ENCODE peak calls at places on chromosome 12, in five cellular contexts. Z is thyroid gland, U is stomach, D is tibial artery, B is sigmoid colon. O is an unnamed sample.

GRCh38 chr12:78674311-78675085 is 190.1 kb upstream of the SYT1 start:
- DNase-seq in Z (no peak), U (no peak), D (no peak), B (no peak), O (no peak)

GRCh38 chr12:122994140-122994675 is 13.7 kb downstream of the ARL6IP4 start:
- DNase-seq in U (no peak), Z (no peak), B (no peak), D (no peak), O (no peak)

GRCh38 chr12:121214855-121215745 is 5.2 kb downstream of the P2RX4 start:
- DNase-seq in U (peak), Z (no peak), D (peak), B (no peak), O (peak)

GRCh38 chr12:92743026-92743425 is 40.2 kb downstream of the PLEKHG7 start:
- DNase-seq in U (no peak), Z (no peak), D (no peak), B (no peak), O (no peak)

GRCh38 chr12:103423061-103423473 is 72.7 kb downstream of the C12orf42 start:
- DNase-seq in B (no peak), Z (no peak), U (no peak), D (no peak), O (no peak)

GRCh38 chr12:130873825-130874224 is 2.0 kb downstream of the RAN start:
- DNase-seq in Z (no peak), D (no peak), U (no peak), B (no peak), O (no peak)

GRCh38 chr12:96886998-96887677 is 19.9 kb upstream of the NEDD1 start:
- DNase-seq in Z (peak), B (no peak), D (no peak), U (peak), O (no peak)

GRCh38 chr12:92757599-92758121 is 54.9 kb downstream of the PLEKHG7 start:
- DNase-seq in U (no peak), Z (no peak), B (no peak), D (no peak), O (no peak)

GRCh38 chr12:32702470-32702869 is 23.4 kb downstream of the DNM1L start:
- DNase-seq in B (no peak), U (no peak), D (no peak), Z (no peak), O (no peak)

GRCh38 chr12:130031571-130032189 is 127.9 kb upstream of the TMEM132D start:
- DNase-seq in D (peak), B (no peak), Z (peak), U (peak), O (peak)

GRCh38 chr12:66963901-66964300 is 285.0 kb upstream of the GRIP1 start:
- DNase-seq in B (no peak), Z (no peak), U (no peak), D (no peak), O (no peak)

GRCh38 chr12:123488539-123489230 is 30.7 kb downstream of the SNRNP35 start:
- DNase-seq in D (no peak), U (no peak), Z (no peak), B (no peak), O (no peak)

GRCh38 chr12:114790276-114790675 is 106.3 kb upstream of the TBX3 start:
- DNase-seq in D (no peak), U (no peak), Z (no peak), B (no peak), O (no peak)

GRCh38 chr12:46556105-46556559 is 183.6 kb upstream of the SLC38A2 start:
- DNase-seq in D (no peak), B (no peak), U (no peak), Z (no peak), O (no peak)

GRCh38 chr12:65606008-65606766 is 218.1 kb upstream of the HMGA2 start:
- DNase-seq in B (no peak), Z (no peak), D (no peak), U (no peak), O (no peak)

GRCh38 chr12:92186038-92186470 is 40.4 kb upstream of the BTG1 start:
- DNase-seq in U (no peak), Z (no peak), D (no peak), B (no peak), O (no peak)

GRCh38 chr12:80218925-80219714 is 119.8 kb downstream of the OTOGL start:
- DNase-seq in Z (no peak), U (no peak), B (no peak), D (no peak), O (peak)

GRCh38 chr12:115660211-115660805 is 617.2 kb downstream of the MED13L start:
- DNase-seq in Z (no peak), B (no peak), U (peak), D (no peak), O (no peak)

GRCh38 chr12:11780521-11781101 is 131.1 kb downstream of the ETV6 start:
- DNase-seq in D (no peak), U (no peak), B (no peak), Z (no peak), O (no peak)

GRCh38 chr12:11719678-11720099 is 70.2 kb downstream of the ETV6 start:
- DNase-seq in D (peak), U (no peak), B (peak), Z (no peak), O (peak)

GRCh38 chr12:49942921-49943662 is 7.4 kb upstream of the AQP2 start:
- DNase-seq in B (no peak), Z (peak), U (peak), D (no peak), O (peak)

GRCh38 chr12:12734054-12734453 is 16.9 kb downstream of the CDKN1B start:
- DNase-seq in D (no peak), U (no peak), Z (no peak), B (no peak), O (no peak)

GRCh38 chr12:51922762-51923505 is 15.6 kb downstream of the ACVRL1 start:
- DNase-seq in D (peak), Z (peak), B (peak), U (peak), O (no peak)

GRCh38 chr12:105504286-105504685 is 173.8 kb downstream of the C12orf75 start:
- DNase-seq in B (no peak), Z (no peak), U (no peak), D (no peak), O (no peak)

GRCh38 chr12:127964717-127965116 is 302.3 kb upstream of the TMEM132C start:
- DNase-seq in Z (no peak), B (no peak), D (no peak), U (no peak), O (no peak)

GRCh38 chr12:131101703-131102492 is 148.2 kb downstream of the ADGRD1 start:
- DNase-seq in D (peak), Z (peak), U (no peak), B (peak), O (no peak)

GRCh38 chr12:54891717-54892478 is 37.6 kb downstream of the MUCL1 start:
- DNase-seq in Z (no peak), B (no peak), D (no peak), U (peak), O (peak)

GRCh38 chr12:57504033-57504432 is 16.2 kb downstream of the MARS1 start:
- DNase-seq in Z (peak), B (no peak), D (no peak), U (no peak), O (no peak)

GRCh38 chr12:92898755-92899154 is 30.3 kb downstream of the EEA1 start:
- DNase-seq in B (no peak), U (no peak), Z (no peak), D (no peak), O (no peak)

GRCh38 chr12:120292661-120293531 is at the start of gene RNU4-1:
- DNase-seq in B (peak), Z (peak), U (peak), D (peak), O (peak)

GRCh38 chr12:131825146-131825892 is 2.9 kb upstream of the MMP17 start:
- DNase-seq in B (no peak), Z (no peak), D (no peak), U (no peak), O (no peak)

GRCh38 chr12:25861226-25861625 is 97.3 kb upstream of the RASSF8 start:
- DNase-seq in Z (no peak), B (no peak), D (no peak), U (no peak), O (no peak)

GRCh38 chr12:46370792-46371717 is 1.5 kb downstream of the SLC38A2 start:
- DNase-seq in U (peak), B (peak), D (peak), Z (peak), O (peak)

GRCh38 chr12:117972341-117972740 is 3.6 kb upstream of the KSR2 start:
- DNase-seq in U (no peak), D (no peak), B (no peak), Z (no peak), O (no peak)

GRCh38 chr12:115468087-115468510 is 784.1 kb upstream of the TBX3 start:
- DNase-seq in Z (peak), U (peak), D (no peak), B (no peak), O (no peak)

GRCh38 chr12:93908846-93909592 is 231.8 kb downstream of the CRADD start:
- DNase-seq in Z (no peak), D (peak), B (no peak), U (no peak), O (peak)

GRCh38 chr12:130920711-130921381 is 32.9 kb upstream of the ADGRD1 start:
- DNase-seq in B (peak), U (peak), D (peak), Z (peak), O (no peak)

DNA sequence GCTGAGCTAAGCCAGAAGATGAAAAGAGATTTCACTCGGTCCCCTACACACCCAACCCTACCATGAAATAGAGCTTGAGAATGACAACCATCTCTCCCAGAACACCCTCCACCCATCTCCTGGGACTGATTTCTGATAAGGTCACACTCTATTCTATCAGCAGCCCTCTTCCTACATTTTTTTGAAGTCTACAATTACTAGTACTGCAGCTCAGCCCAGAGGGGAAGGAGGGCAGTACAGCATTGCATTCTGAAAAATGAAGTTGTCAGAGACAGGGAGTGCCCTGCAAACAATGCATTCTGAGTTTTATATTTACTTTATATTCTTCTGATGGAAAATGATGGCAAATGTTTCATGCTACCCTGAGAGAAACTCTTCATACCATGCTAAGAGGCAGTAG is 318.5 kb downstream of the BCAT1 start:
- DNase-seq in U (no peak), B (no peak), Z (no peak), D (no peak), O (no peak)
- TF ChIP-seq CTCF in U (no peak), B (no peak), Z (no peak), D (no peak), O (no peak)

DNA sequence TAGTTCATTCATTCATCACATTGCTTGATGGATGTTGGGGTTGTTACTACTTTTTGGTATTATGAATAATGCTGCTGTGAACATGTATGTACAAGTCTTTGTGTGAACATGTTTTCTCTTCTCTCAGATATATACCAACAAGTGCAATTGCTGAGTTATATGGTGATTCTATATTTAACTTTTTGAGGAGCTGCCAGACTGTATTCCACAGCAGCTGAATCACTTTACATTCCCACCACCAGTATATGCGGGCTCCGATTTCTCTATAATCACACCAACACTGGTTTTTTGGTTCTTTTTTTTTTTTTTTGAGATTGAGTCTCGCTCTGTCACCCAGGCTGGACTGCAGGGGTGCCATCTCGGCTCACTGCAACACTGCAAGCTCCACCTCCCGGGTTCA is 22.2 kb upstream of the PLEKHG6 start:
- DNase-seq in D (no peak), U (no peak), Z (no peak), B (no peak), O (no peak)
- TF ChIP-seq CTCF in D (no peak), U (no peak), Z (no peak), B (no peak), O (no peak)

GRCh38 chr12:110763578-110763977 is 20.9 kb upstream of the PPP1CC start:
- DNase-seq in U (no peak), D (no peak), B (no peak), Z (no peak), O (no peak)
- TF ChIP-seq CTCF in U (no peak), D (no peak), B (no peak), Z (no peak), O (no peak)

GRCh38 chr12:28190321-28191017 is at the start of gene CCDC91:
- DNase-seq in Z (peak), U (peak), D (peak), B (peak), O (peak)
- TF ChIP-seq CTCF in Z (no peak), U (no peak), D (peak), B (no peak), O (no peak)

GRCh38 chr12:53585726-53586125 is 40.5 kb downstream of the ATF7 start:
- DNase-seq in Z (no peak), D (no peak), B (no peak), U (no peak), O (no peak)
- TF ChIP-seq CTCF in Z (no peak), D (no peak), B (no peak), U (no peak), O (no peak)

GRCh38 chr12:8482446-8483080 is 26.8 kb downstream of the CLEC6A start:
- DNase-seq in U (no peak), B (no peak), D (no peak), Z (no peak), O (no peak)
- TF ChIP-seq CTCF in U (no peak), B (no peak), D (no peak), Z (no peak), O (no peak)

DNA sequence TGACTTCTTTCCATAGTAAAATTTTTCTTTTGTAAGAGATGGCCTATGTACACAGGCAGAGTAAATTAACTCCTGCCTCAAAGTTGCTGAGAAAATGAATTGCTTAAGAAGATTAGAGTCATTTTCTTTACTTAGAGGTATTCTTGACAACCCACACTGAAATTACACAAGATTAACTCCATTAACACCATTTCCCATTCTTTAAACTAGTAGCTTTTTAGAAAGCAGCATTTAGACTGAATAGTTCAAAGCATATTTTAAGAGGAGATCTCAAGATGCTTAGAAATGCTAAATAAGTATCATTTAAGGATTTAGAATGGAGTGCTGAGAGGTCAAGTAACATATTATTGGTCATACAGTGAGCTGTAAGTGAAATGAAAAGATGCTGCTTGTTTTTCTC is 35.5 kb downstream of the PUS7L start:
- DNase-seq in D (no peak), Z (no peak), U (no peak), B (no peak), O (no peak)
- TF ChIP-seq CTCF in D (no peak), Z (no peak), U (no peak), B (no peak), O (no peak)

DNA sequence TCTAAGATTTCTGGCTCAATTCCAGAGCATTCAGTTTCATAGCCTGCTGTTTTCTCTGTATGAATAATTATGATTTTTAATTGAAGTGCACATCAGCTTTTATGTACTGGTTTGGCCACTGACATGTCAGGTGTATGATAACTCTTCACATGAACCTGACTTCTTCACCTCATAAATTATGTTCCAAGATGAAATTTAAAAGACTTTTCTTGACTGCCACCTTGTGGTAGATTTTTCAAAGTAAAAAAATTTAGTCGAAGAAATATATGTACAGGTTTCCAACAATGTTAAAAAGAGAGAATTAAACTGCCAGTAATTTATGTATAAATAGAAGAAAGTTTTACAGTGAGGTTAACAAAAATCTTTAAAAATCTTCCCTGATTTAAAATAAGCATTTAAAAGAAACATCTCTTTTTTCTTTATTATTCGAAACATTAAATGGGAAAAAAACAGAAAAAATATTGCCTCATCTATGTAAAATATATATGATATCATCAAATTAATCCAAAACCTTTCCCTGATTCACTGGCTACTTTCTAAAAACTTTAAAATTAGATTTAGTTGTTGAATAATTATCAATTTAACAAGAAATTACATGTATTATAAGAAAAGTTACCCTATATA is 124.9 kb upstream of the ATXN7L3B start:
- DNase-seq in D (no peak), U (no peak), Z (no peak), B (no peak), O (no peak)
- TF ChIP-seq CTCF in D (no peak), U (no peak), Z (no peak), B (no peak), O (no peak)

GRCh38 chr12:64318605-64319004 is 72.0 kb downstream of the C12orf56 start:
- DNase-seq in Z (peak), B (no peak), U (no peak), D (no peak), O (no peak)
- TF ChIP-seq CTCF in Z (no peak), B (no peak), U (no peak), D (no peak), O (no peak)